ENCODE peak calls at places on chromosome 1, in nine cellular contexts. K, V, D, X, S, A, J, L and G are unnamed samples.

GRCh38 chr1:203048555-203049051 is 22.3 kb downstream of the PPFIA4 start:
- DNase-seq in J (no peak), L (no peak), S (no peak), A (no peak), X (peak), D (no peak), V (peak), K (no peak), G (peak)

GRCh38 chr1:8598783-8599182 is 218.7 kb downstream of the RERE start:
- DNase-seq in X (no peak), A (peak), S (no peak), J (peak), L (peak), V (peak), K (no peak), D (no peak), G (no peak)

GRCh38 chr1:225763815-225764548 is 13.6 kb upstream of the SRP9 start:
- DNase-seq in A (peak), S (peak), X (no peak), K (no peak), J (no peak), V (no peak), D (no peak), L (peak), G (no peak)

GRCh38 chr1:27522860-27523665 is 33.1 kb upstream of the WASF2 start:
- DNase-seq in S (peak), A (peak), V (peak), L (peak), X (no peak), K (no peak), J (peak), D (no peak), G (no peak)

GRCh38 chr1:162108426-162108825 is 38.9 kb downstream of the NOS1AP start:
- DNase-seq in J (no peak), V (no peak), S (no peak), K (no peak), A (no peak), D (no peak), L (no peak), X (no peak), G (no peak)

GRCh38 chr1:180912801-180913616 is at the start of gene KIAA1614:
- DNase-seq in S (no peak), J (peak), K (no peak), X (peak), V (peak), D (peak), L (peak), A (peak), G (no peak)

GRCh38 chr1:236516929-236517704 is 6.7 kb upstream of the LGALS8 start:
- DNase-seq in A (peak), L (peak), J (peak), V (no peak), S (peak), X (no peak), K (no peak), D (no peak), G (no peak)

GRCh38 chr1:228860911-228861829 is 125.9 kb downstream of the RHOU start:
- DNase-seq in V (peak), K (no peak), L (peak), A (peak), S (peak), D (no peak), J (peak), X (peak), G (no peak)

GRCh38 chr1:209877109-209877764 is 49.5 kb downstream of the UTP25 start:
- DNase-seq in K (no peak), A (no peak), V (no peak), S (no peak), D (no peak), L (no peak), X (no peak), J (no peak), G (no peak)

GRCh38 chr1:206453111-206453510 is 17.2 kb upstream of the IKBKE start:
- DNase-seq in D (no peak), J (no peak), A (no peak), V (no peak), L (no peak), S (no peak), K (no peak), X (no peak), G (no peak)

GRCh38 chr1:206421616-206422355 is 48.5 kb upstream of the IKBKE start:
- DNase-seq in X (no peak), D (no peak), A (no peak), S (no peak), L (no peak), J (no peak), K (no peak), V (no peak), G (no peak)

GRCh38 chr1:70234733-70235132 is 13.6 kb downstream of the SRSF11 start:
- DNase-seq in K (no peak), J (no peak), D (no peak), L (no peak), V (no peak), X (no peak), S (no peak), A (no peak), G (no peak)

GRCh38 chr1:104929280-104929679 is 1179.6 kb downstream of the AMY1C start:
- DNase-seq in J (no peak), S (no peak), L (no peak), K (no peak), V (no peak), A (no peak), X (no peak), D (no peak), G (no peak)

GRCh38 chr1:38009088-38009840 is 3.3 kb upstream of the UTP11 start:
- DNase-seq in J (no peak), L (peak), K (no peak), X (no peak), S (peak), V (no peak), D (peak), A (peak), G (no peak)

GRCh38 chr1:39675220-39675619 is 3.3 kb upstream of the NT5C1A start:
- DNase-seq in S (peak), X (no peak), A (no peak), V (no peak), K (no peak), D (no peak), L (no peak), J (no peak), G (no peak)

GRCh38 chr1:225146478-225146877 is 217.0 kb downstream of the DNAH14 start:
- DNase-seq in S (no peak), A (no peak), D (no peak), X (no peak), V (no peak), K (no peak), J (no peak), L (no peak), G (no peak)

GRCh38 chr1:81811757-81812371 is 11.1 kb downstream of the ADGRL2 start:
- DNase-seq in J (peak), L (peak), S (no peak), K (no peak), X (no peak), D (no peak), A (peak), V (no peak), G (no peak)

GRCh38 chr1:69702085-69702484 is 134.4 kb downstream of the LRRC7 start:
- DNase-seq in D (no peak), A (no peak), S (no peak), J (no peak), X (no peak), V (no peak), K (no peak), L (no peak), G (no peak)

GRCh38 chr1:8717148-8717547 is 100.3 kb downstream of the RERE start:
- DNase-seq in J (no peak), D (no peak), X (no peak), L (no peak), K (no peak), S (no peak), A (no peak), V (no peak), G (no peak)

GRCh38 chr1:24117722-24118409 is 5.9 kb upstream of the MYOM3 start:
- DNase-seq in A (peak), D (no peak), S (peak), X (peak), L (peak), J (no peak), V (no peak), K (no peak), G (no peak)

DNA sequence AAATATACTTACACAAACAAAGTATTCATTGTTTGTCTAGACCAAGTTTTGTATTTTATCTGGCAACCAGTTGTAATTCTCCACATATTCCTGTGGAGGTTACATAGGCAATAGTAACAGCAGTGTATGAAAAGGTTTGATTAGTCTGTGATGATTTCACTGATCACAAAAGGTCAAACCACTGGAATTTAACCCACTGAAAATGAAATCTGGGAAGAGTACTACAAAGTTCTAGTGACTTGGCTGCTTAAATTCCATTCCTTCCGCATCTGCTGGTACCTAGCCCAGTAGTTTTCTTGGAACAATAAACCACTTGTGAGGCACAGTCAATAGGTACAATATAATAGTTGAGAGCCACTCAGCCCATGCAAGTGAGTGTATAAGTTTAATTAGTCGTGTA is 205.4 kb downstream of the NFIA start:
- DNase-seq in V (no peak), S (peak), D (no peak), X (peak), J (peak), K (no peak), A (peak), L (peak), G (no peak)
- TF ChIP-seq CTCF in V (no peak), S (no peak), D (no peak), X (no peak), J (no peak), K (no peak), A (peak), L (no peak), G (no peak)

GRCh38 chr1:51936531-51936930 is 54.0 kb downstream of the RAB3B start:
- DNase-seq in J (peak), K (no peak), S (peak), A (peak), V (no peak), D (no peak), X (no peak), L (peak), G (no peak)
- TF ChIP-seq CTCF in J (peak), K (no peak), S (peak), A (peak), V (no peak), D (no peak), X (no peak), L (no peak), G (no peak)

GRCh38 chr1:13825033-13825432 is 125.0 kb downstream of the PRDM2 start:
- DNase-seq in L (no peak), S (no peak), V (no peak), X (no peak), J (no peak), K (peak), D (no peak), A (peak), G (no peak)
- TF ChIP-seq CTCF in L (no peak), S (no peak), V (no peak), X (no peak), J (no peak), K (peak), D (no peak), A (peak), G (no peak)

GRCh38 chr1:30045304-30046090 is 677.9 kb downstream of the MATN1 start:
- DNase-seq in D (no peak), L (no peak), S (no peak), V (no peak), X (no peak), A (no peak), J (no peak), K (no peak), G (no peak)
- TF ChIP-seq CTCF in D (no peak), L (no peak), S (no peak), V (no peak), X (no peak), A (no peak), J (no peak), K (no peak), G (no peak)

GRCh38 chr1:156221986-156222692 is 9.3 kb downstream of the PMF1 start:
- DNase-seq in D (no peak), A (no peak), L (no peak), S (no peak), X (no peak), K (no peak), V (no peak), J (no peak), G (no peak)

GRCh38 chr1:156226116-156226538 is 13.3 kb downstream of the PMF1 start:
- DNase-seq in X (no peak), K (peak), J (no peak), V (no peak), A (no peak), L (no peak), S (no peak), D (no peak), G (no peak)

GRCh38 chr1:156226782-156227181 is 14.0 kb downstream of the PMF1 start:
- DNase-seq in X (no peak), V (no peak), A (no peak), K (no peak), S (no peak), J (no peak), D (no peak), L (no peak), G (no peak)

GRCh38 chr1:156228501-156228900 is 13.5 kb upstream of the BGLAP start:
- DNase-seq in A (no peak), J (no peak), L (no peak), S (no peak), V (no peak), K (no peak), X (no peak), D (no peak), G (no peak)

GRCh38 chr1:156225677-156226014 is 12.8 kb downstream of the PMF1 start:
- DNase-seq in L (no peak), J (no peak), S (no peak), X (no peak), A (no peak), K (no peak), D (no peak), V (no peak), G (no peak)
- TF ChIP-seq CTCF in L (no peak), J (no peak), S (no peak), X (no peak), A (no peak), K (no peak), D (no peak), V (no peak), G (no peak)

GRCh38 chr1:154856049-154856448 is 14.0 kb downstream of the KCNN3 start:
- DNase-seq in K (no peak), S (no peak), A (peak), V (no peak), D (no peak), X (no peak), L (no peak), J (no peak), G (no peak)
- TF ChIP-seq CTCF in K (no peak), S (no peak), A (no peak), V (no peak), D (no peak), X (no peak), L (no peak), J (no peak), G (no peak)

GRCh38 chr1:96522927-96523326 is 198.7 kb upstream of the PTBP2 start:
- DNase-seq in J (no peak), A (no peak), V (no peak), X (no peak), D (no peak), K (no peak), S (no peak), L (no peak), G (no peak)

GRCh38 chr1:96525657-96526613 is 195.6 kb upstream of the PTBP2 start:
- DNase-seq in V (no peak), K (no peak), D (no peak), L (no peak), S (no peak), A (no peak), J (no peak), X (no peak), G (no peak)

GRCh38 chr1:96520542-96520941 is 201.0 kb upstream of the PTBP2 start:
- DNase-seq in K (no peak), A (peak), L (peak), S (peak), X (no peak), D (no peak), J (peak), V (peak), G (no peak)

GRCh38 chr1:96521994-96522760 is 199.4 kb upstream of the PTBP2 start:
- DNase-seq in A (peak), D (no peak), J (peak), K (no peak), L (peak), X (no peak), V (no peak), S (peak), G (no peak)

DNA sequence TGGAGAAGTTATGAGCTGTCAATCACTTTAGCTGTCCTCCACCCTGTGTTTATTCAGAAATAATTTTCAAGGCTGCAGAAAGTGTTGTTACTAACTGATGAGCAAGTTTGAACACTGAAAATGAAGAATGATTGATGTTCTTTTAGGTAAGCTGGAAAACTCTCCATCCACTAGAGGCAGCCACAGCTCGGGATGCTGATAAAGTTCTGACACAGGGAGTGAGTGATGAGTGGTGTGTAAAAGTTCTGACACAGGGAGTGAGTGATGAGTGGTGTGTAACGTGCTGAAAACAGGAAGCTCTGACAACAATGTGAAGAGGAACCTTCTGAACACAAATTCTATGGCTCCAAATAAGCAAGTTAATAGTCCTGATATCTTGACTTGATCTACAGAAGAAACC is 197.5 kb upstream of the PTBP2 start:
- DNase-seq in S (no peak), L (peak), X (no peak), D (peak), V (no peak), K (no peak), J (no peak), A (no peak), G (no peak)
- TF ChIP-seq CTCF in S (no peak), L (no peak), X (no peak), D (peak), V (no peak), K (no peak), J (no peak), A (peak), G (no peak)

GRCh38 chr1:32496127-32496526 is 31.3 kb downstream of the ZBTB8B start:
- DNase-seq in X (no peak), K (no peak), J (peak), S (peak), D (no peak), L (peak), V (no peak), A (peak), G (no peak)

GRCh38 chr1:32503153-32503552 is 36.1 kb upstream of the ZBTB8A start:
- DNase-seq in V (no peak), J (no peak), S (no peak), A (no peak), D (no peak), L (no peak), K (no peak), X (no peak), G (no peak)

GRCh38 chr1:32498751-32499150 is 33.9 kb downstream of the ZBTB8B start:
- DNase-seq in J (no peak), D (no peak), K (no peak), S (no peak), X (no peak), A (no peak), L (no peak), V (no peak), G (no peak)

GRCh38 chr1:32501865-32502264 is 37.0 kb downstream of the ZBTB8B start:
- DNase-seq in L (peak), A (no peak), J (no peak), V (no peak), D (no peak), S (peak), K (no peak), X (no peak), G (no peak)

GRCh38 chr1:32500387-32501209 is 35.7 kb downstream of the ZBTB8B start:
- DNase-seq in V (peak), K (peak), S (peak), J (peak), L (peak), X (peak), D (peak), A (peak), G (peak)
- TF ChIP-seq CTCF in V (no peak), K (no peak), S (no peak), J (peak), L (no peak), X (no peak), D (no peak), A (no peak), G (no peak)